ENCODE peak calls at places on chromosome 17, in ten cellular contexts. M is fibroblast of lung, E is stomach, N is adipocyte, C is colonic mucosa, T is ascending aorta, W is upper lobe of right lung, V is PC-3, O is esophagus muscularis mucosa, G is small intestine. L is an unnamed sample. For H3K4me1, the result is how much of the 10 kb centered on the place peaks cover.

GRCh38 chr17:29162082-29162908 is 17.9 kb downstream of the MYO18A start:
- DNase-seq in W (no peak), C (no peak), T (no peak), N (no peak), G (peak), M (no peak), O (no peak), V (no peak), E (no peak), L (no peak)

GRCh38 chr17:8631554-8631877 is 991 bp upstream of the MYH10 start:
- DNase-seq in E (no peak), C (no peak), T (no peak), M (no peak), W (no peak), V (no peak), G (peak), O (no peak), N (no peak), L (peak)

GRCh38 chr17:560379-560935 is 154.2 kb downstream of the VPS53 start:
- DNase-seq in O (no peak), T (no peak), G (no peak), M (no peak), V (peak), C (no peak), N (no peak), E (no peak), W (no peak), L (no peak)

GRCh38 chr17:70109497-70109896 is 34.5 kb downstream of the KCNJ16 start:
- DNase-seq in O (no peak), G (no peak), N (no peak), T (no peak), V (no peak), W (no peak), E (no peak), C (no peak), M (no peak), L (no peak)

GRCh38 chr17:17691468-17692263 is 10.4 kb downstream of the RAI1 start:
- DNase-seq in V (no peak), W (no peak), O (no peak), G (no peak), M (no peak), T (no peak), E (peak), N (no peak), C (no peak), L (peak)

GRCh38 chr17:13031718-13032350 is 14.0 kb upstream of the ELAC2 start:
- DNase-seq in V (peak), E (peak), C (peak), W (no peak), N (peak), M (peak), G (peak), O (no peak), T (no peak), L (peak)

GRCh38 chr17:60231234-60231633 is 81.5 kb downstream of the CA4 start:
- DNase-seq in V (peak), T (no peak), O (no peak), M (peak), C (no peak), N (peak), W (no peak), G (peak), E (no peak), L (peak)

GRCh38 chr17:788551-788950 is 6.4 kb downstream of the MRM3 start:
- DNase-seq in E (no peak), G (no peak), O (no peak), C (no peak), W (peak), N (no peak), V (no peak), M (no peak), T (no peak), L (no peak)

GRCh38 chr17:42053701-42054100 is 3.3 kb upstream of the C17orf113 start:
- DNase-seq in C (no peak), T (no peak), N (no peak), M (no peak), E (no peak), G (no peak), W (no peak), V (no peak), O (no peak), L (no peak)

GRCh38 chr17:66493283-66494019 is 191.0 kb downstream of the PRKCA start:
- DNase-seq in O (no peak), M (peak), G (no peak), T (no peak), V (peak), N (peak), E (no peak), C (no peak), W (no peak), L (no peak)

GRCh38 chr17:1769826-1770477 is 8.1 kb downstream of the SERPINF1 start:
- DNase-seq in V (peak), E (no peak), O (no peak), T (no peak), G (no peak), M (no peak), W (no peak), N (no peak), C (no peak), L (no peak)

GRCh38 chr17:67343237-67343636 is 23.1 kb downstream of the PSMD12 start:
- DNase-seq in W (no peak), O (no peak), V (no peak), G (no peak), N (no peak), T (no peak), M (no peak), E (no peak), C (no peak), L (no peak)

GRCh38 chr17:1256699-1257098 is 13.5 kb upstream of the BHLHA9 start:
- DNase-seq in G (no peak), W (no peak), N (no peak), E (no peak), T (no peak), O (no peak), M (no peak), C (no peak), V (no peak), L (no peak)

GRCh38 chr17:47898246-47898645 is 2.2 kb downstream of the SP2 start:
- DNase-seq in N (no peak), O (no peak), C (no peak), T (no peak), M (no peak), W (no peak), E (no peak), V (no peak), G (no peak), L (no peak)

GRCh38 chr17:21007646-21008045 is 35.2 kb downstream of the USP22 start:
- DNase-seq in T (no peak), V (no peak), W (peak), N (no peak), M (no peak), O (no peak), G (no peak), C (no peak), E (no peak), L (no peak)

GRCh38 chr17:44997733-44998520 is 29.8 kb upstream of the C1QL1 start:
- DNase-seq in N (peak), V (no peak), T (no peak), W (no peak), G (no peak), C (no peak), M (peak), E (no peak), O (no peak), L (peak)

GRCh38 chr17:3924421-3925350 is 8.4 kb upstream of the P2RX1 start:
- DNase-seq in O (no peak), V (no peak), G (no peak), N (no peak), C (peak), E (no peak), T (no peak), M (peak), W (no peak), L (no peak)
- H3K4me1 ChIP-seq in O (under half), V (under half), G (under half), N (under half), C (under half), E (under half), T (under half), M (under half), W (under half), L (under half)

GRCh38 chr17:80921159-80921558 is 70.5 kb upstream of the CHMP6 start:
- DNase-seq in V (no peak), O (no peak), C (no peak), W (peak), G (no peak), M (no peak), N (no peak), T (no peak), E (no peak), L (no peak)

GRCh38 chr17:80921741-80922579 is 69.7 kb upstream of the CHMP6 start:
- DNase-seq in N (no peak), V (no peak), W (peak), C (no peak), G (no peak), E (no peak), O (no peak), M (no peak), T (no peak), L (no peak)

GRCh38 chr17:80923211-80924110 is 68.2 kb upstream of the CHMP6 start:
- DNase-seq in N (no peak), W (peak), T (no peak), E (no peak), M (no peak), C (no peak), G (no peak), V (no peak), O (no peak), L (no peak)

GRCh38 chr17:80924111-80924806 is 67.4 kb upstream of the CHMP6 start:
- DNase-seq in W (peak), C (no peak), E (no peak), M (no peak), O (no peak), N (no peak), T (no peak), G (no peak), V (no peak), L (no peak)

DNA sequence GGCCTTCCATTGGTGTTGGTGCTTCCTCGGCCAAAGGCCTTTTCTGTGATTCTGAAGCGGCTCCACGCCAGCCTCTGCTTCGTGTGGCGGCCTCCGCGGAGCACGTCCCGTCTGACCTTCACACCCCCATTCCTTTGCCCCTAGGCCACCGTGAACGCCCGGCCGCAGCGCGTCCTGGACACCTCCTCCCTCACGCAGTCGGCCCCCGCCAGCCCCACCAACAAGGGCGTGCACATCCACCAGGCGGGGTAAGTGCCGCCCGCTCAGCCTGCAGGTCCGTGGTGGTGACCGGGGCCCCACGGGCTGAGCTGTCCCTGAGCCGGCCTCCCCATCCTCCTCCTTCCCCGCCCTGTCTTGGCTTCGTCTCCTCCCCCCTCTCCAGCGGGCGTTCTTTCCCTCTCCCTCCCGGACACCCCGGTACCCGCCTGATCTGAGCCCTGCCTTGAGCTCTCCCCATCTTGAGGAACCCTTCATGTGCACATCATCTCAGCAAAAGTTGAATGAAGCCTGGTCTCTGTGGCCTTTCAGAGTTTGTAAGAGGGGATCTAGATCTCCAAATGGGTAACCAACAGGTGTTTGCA is 69.0 kb upstream of the CHMP6 start:
- DNase-seq in V (no peak), C (no peak), N (no peak), W (peak), T (no peak), M (no peak), E (no peak), G (no peak), O (no peak), L (no peak)
- H3K4me1 ChIP-seq in V (under half), C (under half), N (under half), W (under half), T (under half), M (under half), E (under half), G (under half), O (under half), L (under half)

DNA sequence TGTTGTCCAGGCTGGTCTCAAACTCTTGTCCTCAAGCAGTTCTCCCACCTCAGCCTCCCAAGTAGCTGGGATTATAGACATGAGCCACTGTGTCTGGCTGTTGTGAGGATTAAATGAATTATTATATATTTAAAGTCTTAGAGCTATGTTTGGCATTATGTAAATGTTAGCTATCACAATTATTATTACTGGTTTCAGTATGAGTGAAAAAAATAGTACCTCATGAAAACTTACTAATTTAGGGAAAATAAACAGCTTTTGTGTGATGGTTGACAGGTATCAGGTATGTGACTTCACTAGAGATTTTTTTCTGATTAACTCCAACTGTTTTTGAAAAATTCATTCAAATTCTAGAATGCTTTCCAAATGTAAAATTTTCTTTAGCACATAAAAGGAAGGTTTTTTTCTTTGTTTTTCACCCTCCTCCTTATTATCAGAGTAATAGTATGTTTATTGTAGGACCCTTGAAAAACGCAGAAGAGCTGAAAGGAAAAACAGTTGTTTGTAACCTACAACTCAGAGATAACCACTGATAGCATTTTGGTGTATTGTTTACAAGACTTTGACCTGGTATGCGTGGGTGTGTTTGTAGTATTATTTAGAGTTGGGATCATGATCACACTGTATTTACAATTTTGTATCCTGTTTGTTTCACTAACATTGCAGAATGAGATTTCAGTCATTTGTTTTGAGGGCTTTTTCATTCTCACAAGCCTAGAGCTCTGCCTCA is 13.2 kb downstream of the NLK start:
- DNase-seq in G (peak), C (no peak), N (no peak), T (no peak), M (no peak), V (no peak), W (no peak), O (no peak), E (no peak), L (no peak)
- H3K4me1 ChIP-seq in G (under half), C (under half), N (under half), T (under half), M (under half), V (under half), W (under half), O (under half), E (under half), L (under half)

GRCh38 chr17:62741290-62741689 is 66.8 kb downstream of the MARCHF10 start:
- DNase-seq in E (no peak), C (no peak), G (no peak), V (no peak), T (no peak), O (no peak), M (no peak), N (no peak), W (no peak), L (no peak)
- H3K4me1 ChIP-seq in E (under half), C (under half), G (under half), V (under half), T (under half), O (under half), M (under half), N (under half), W (under half), L (under half)

GRCh38 chr17:57197672-57198071 is 58.7 kb upstream of the MSI2 start:
- DNase-seq in O (no peak), W (no peak), C (no peak), M (no peak), V (no peak), G (no peak), T (no peak), E (no peak), N (no peak), L (no peak)

GRCh38 chr17:57201481-57201880 is 54.8 kb upstream of the MSI2 start:
- DNase-seq in T (no peak), G (no peak), V (no peak), E (no peak), C (no peak), O (no peak), N (no peak), M (no peak), W (no peak), L (no peak)

GRCh38 chr17:57195790-57196460 is 60.4 kb upstream of the MSI2 start:
- DNase-seq in C (no peak), V (no peak), G (no peak), N (no peak), E (no peak), T (no peak), W (no peak), M (peak), O (no peak), L (no peak)
- H3K4me1 ChIP-seq in C (under half), V (under half), G (under half), N (under half), E (under half), T (under half), W (under half), M (under half), O (under half), L (under half)